ENCODE peak calls at places on chromosomes 3 and 15, in five cellular contexts. One of them, this sample, is unnamed.

GRCh38 chr3:11159421-11159904 is 5.2 kb downstream of the HRH1 start:
- DNase-seq in GM12878: no peak
- DNase-seq in H1: no peak
- DNase-seq in K562: no peak
- DNase-seq in HepG2: no peak
- DNase-seq in this sample: no peak

GRCh38 chr15:39156636-39157255 is 424.1 kb upstream of the THBS1 start:
- DNase-seq in H1: no peak
- DNase-seq in HepG2: no peak
- DNase-seq in GM12878: no peak
- DNase-seq in K562: no peak
- DNase-seq in this sample: no peak

GRCh38 chr3:170482199-170482598 is 63.5 kb downstream of the CLDN11 start:
- DNase-seq in H1: no peak
- DNase-seq in K562: no peak
- DNase-seq in GM12878: no peak
- DNase-seq in HepG2: no peak
- DNase-seq in this sample: no peak

GRCh38 chr3:67678665-67679064 is 24.3 kb upstream of the SUCLG2 start:
- DNase-seq in K562: no peak
- DNase-seq in GM12878: no peak
- DNase-seq in H1: no peak
- DNase-seq in HepG2: no peak
- DNase-seq in this sample: no peak

GRCh38 chr3:153621988-153622387 is 460.0 kb downstream of the RAP2B start:
- DNase-seq in K562: no peak
- DNase-seq in GM12878: peak; percentile 34
- DNase-seq in HepG2: no peak
- DNase-seq in H1: no peak
- DNase-seq in this sample: no peak

GRCh38 chr3:56123487-56123886 is 344.8 kb downstream of the ERC2 start:
- DNase-seq in GM12878: no peak
- DNase-seq in K562: no peak
- DNase-seq in HepG2: no peak
- DNase-seq in H1: peak; percentile 39
- DNase-seq in this sample: peak; percentile 37

GRCh38 chr15:77173487-77173886 is 102.6 kb upstream of the TSPAN3 start:
- DNase-seq in HepG2: peak; percentile 82
- DNase-seq in GM12878: no peak
- DNase-seq in K562: no peak
- DNase-seq in H1: no peak
- DNase-seq in this sample: no peak

GRCh38 chr3:77254967-77255831 is 215.3 kb downstream of the ROBO2 start:
- DNase-seq in H1: no peak
- DNase-seq in HepG2: peak; percentile 54
- DNase-seq in GM12878: no peak
- DNase-seq in K562: peak; percentile 73
- DNase-seq in this sample: peak; percentile 45

GRCh38 chr15:79736435-79737000 is 160.3 kb downstream of the MTHFS start:
- DNase-seq in GM12878: no peak
- DNase-seq in HepG2: no peak
- DNase-seq in H1: no peak
- DNase-seq in K562: no peak
- DNase-seq in this sample: no peak

GRCh38 chr3:38626171-38626570 is 23.3 kb downstream of the SCN5A start:
- DNase-seq in GM12878: no peak
- DNase-seq in K562: no peak
- DNase-seq in HepG2: no peak
- DNase-seq in H1: no peak
- DNase-seq in this sample: no peak

GRCh38 chr15:93210995-93211394 is 122.0 kb upstream of the RGMA start:
- DNase-seq in GM12878: no peak
- DNase-seq in K562: no peak
- DNase-seq in H1: no peak
- DNase-seq in HepG2: no peak
- DNase-seq in this sample: no peak

GRCh38 chr3:149463921-149464320 is 10.6 kb upstream of the TM4SF4 start:
- DNase-seq in K562: no peak
- DNase-seq in H1: no peak
- DNase-seq in GM12878: no peak
- DNase-seq in HepG2: no peak
- DNase-seq in this sample: no peak

GRCh38 chr3:45100998-45101407 is 45.2 kb downstream of the CDCP1 start:
- DNase-seq in H1: no peak
- DNase-seq in HepG2: no peak
- DNase-seq in K562: peak; percentile 44
- DNase-seq in GM12878: no peak
- DNase-seq in this sample: no peak

GRCh38 chr3:102083971-102084370 is 234.7 kb downstream of the NFKBIZ start:
- DNase-seq in HepG2: no peak
- DNase-seq in GM12878: no peak
- DNase-seq in K562: no peak
- DNase-seq in H1: no peak
- DNase-seq in this sample: no peak

GRCh38 chr15:61047783-61048182 is 181.3 kb downstream of the RORA start:
- DNase-seq in GM12878: no peak
- DNase-seq in K562: no peak
- DNase-seq in H1: no peak
- DNase-seq in HepG2: no peak
- DNase-seq in this sample: no peak

GRCh38 chr3:132253262-132253878 is 63.8 kb upstream of the ACP3 start:
- DNase-seq in K562: peak; percentile 54
- DNase-seq in HepG2: peak; percentile 43
- DNase-seq in GM12878: no peak
- DNase-seq in H1: no peak
- DNase-seq in this sample: no peak

GRCh38 chr15:43915820-43916660 is 89.2 kb downstream of the WDR76 start:
- DNase-seq in HepG2: no peak
- DNase-seq in K562: no peak
- DNase-seq in GM12878: no peak
- DNase-seq in H1: no peak
- DNase-seq in this sample: no peak

DNA sequence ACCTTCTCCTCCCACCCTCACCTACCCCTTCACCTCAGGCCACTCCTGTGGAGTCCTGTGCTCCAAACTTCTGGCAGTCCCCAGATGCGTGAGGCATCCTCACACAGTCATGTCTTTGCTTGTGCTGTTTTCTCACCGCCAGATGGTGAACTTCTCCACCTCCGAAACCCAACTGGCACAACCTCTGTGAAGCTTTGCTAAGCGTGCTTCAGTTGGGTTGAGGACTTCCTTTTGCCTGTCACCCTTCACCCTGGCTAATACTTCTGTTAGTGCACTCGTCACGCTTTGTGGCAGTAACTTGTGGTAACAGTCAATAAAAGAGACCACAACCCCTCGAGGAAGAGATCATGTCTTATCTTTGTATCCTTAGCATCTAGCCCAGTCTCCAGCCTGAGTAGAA is 42.0 kb upstream of the SKOR1 start:
- DNase-seq in HepG2: no peak
- DNase-seq in K562: no peak
- DNase-seq in H1: no peak
- DNase-seq in GM12878: peak; percentile 87
- DNase-seq in this sample: no peak
- TF ChIP-seq ATF2 in HepG2: no peak
- TF ChIP-seq ATF2 in K562: no peak
- TF ChIP-seq ATF2 in H1: no peak
- TF ChIP-seq ATF2 in GM12878: no peak
- TF ChIP-seq ATF2 in this sample: no peak

GRCh38 chr3:62097121-62097520 is 276.2 kb downstream of the FEZF2 start:
- DNase-seq in HepG2: no peak
- DNase-seq in H1: no peak
- DNase-seq in GM12878: no peak
- DNase-seq in K562: no peak
- DNase-seq in this sample: no peak
- TF ChIP-seq ATF2 in HepG2: no peak
- TF ChIP-seq ATF2 in H1: no peak
- TF ChIP-seq ATF2 in GM12878: no peak
- TF ChIP-seq ATF2 in K562: no peak
- TF ChIP-seq ATF2 in this sample: no peak

DNA sequence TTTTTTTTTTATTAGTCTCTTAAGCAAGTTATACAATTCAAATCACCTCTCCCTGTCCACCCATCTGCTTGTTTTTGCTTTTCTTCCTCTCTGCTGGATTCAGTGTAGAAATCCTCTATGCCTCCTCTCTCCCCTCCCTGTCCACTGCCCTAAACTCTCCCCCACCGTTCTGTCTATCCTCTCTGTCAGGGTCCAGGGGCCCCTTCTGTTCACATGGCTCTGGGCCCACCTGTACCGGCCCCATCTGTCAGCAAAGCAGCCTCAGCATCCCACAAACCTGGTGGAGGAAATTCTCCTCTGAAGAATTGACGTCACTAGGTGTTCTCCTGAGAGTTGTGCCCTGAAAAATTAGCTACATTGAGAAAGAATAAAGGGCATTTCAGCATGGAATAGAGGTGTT is 137.5 kb upstream of the CMC1 start:
- DNase-seq in GM12878: no peak
- DNase-seq in H1: no peak
- DNase-seq in K562: no peak
- DNase-seq in HepG2: no peak
- DNase-seq in this sample: no peak
- TF ChIP-seq ATF2 in GM12878: no peak
- TF ChIP-seq ATF2 in H1: no peak
- TF ChIP-seq ATF2 in K562: no peak
- TF ChIP-seq ATF2 in HepG2: no peak
- TF ChIP-seq ATF2 in this sample: no peak

DNA sequence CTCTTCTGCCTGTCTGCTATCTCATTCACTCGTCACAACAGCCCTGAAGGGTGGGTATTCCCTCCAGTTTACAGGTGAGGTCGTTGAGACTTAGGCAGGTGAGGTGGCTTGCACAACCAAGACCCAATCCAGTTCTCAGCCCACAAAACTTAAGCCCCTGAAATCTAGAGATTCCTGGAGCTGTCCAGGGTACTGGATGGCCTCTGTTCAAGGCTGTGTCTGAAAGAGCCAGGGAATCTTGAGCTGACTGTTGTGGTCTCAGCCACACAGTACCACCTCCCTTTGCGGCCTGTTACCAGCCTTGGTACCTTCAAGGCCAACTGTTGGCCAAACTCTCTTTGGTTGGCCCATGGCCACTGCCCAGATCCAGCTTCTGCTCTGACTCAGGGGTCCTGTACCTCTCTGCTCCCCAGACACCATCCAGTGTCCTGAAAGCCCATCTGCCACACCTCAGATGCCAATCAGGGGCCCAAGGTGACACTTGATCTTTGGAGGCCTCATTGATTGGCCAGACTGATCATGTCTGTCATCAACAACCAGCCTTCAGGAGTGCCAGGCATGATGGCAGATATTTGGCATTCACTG is 10.9 kb upstream of the FAM107A start:
- DNase-seq in K562: peak; percentile 29
- DNase-seq in GM12878: no peak
- DNase-seq in H1: no peak
- DNase-seq in HepG2: no peak
- DNase-seq in this sample: peak; percentile 68
- TF ChIP-seq ATF2 in K562: no peak
- TF ChIP-seq ATF2 in GM12878: no peak
- TF ChIP-seq ATF2 in H1: no peak
- TF ChIP-seq ATF2 in HepG2: no peak
- TF ChIP-seq ATF2 in this sample: no peak

DNA sequence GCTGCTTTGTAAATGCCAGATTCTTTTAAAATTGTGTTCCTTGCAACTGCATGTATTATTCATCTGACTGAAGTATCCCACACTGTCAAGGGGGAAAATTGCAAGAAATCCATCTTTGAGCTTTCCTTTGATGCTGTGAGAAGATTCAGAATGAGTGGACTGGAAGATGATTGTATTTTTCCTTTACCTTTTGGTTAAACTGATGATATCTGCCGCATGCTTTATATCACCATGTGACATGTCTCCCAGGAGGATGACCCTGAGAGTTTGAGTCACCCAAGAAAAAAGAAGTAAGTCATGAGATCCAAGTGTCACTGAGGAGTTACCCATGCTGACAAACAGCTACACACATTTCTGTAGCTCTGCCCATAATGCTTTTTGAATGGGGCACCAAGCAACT is 250.9 kb upstream of the CBLB start:
- DNase-seq in HepG2: no peak
- DNase-seq in H1: no peak
- DNase-seq in GM12878: no peak
- DNase-seq in K562: no peak
- DNase-seq in this sample: no peak
- TF ChIP-seq ATF2 in HepG2: no peak
- TF ChIP-seq ATF2 in H1: no peak
- TF ChIP-seq ATF2 in GM12878: no peak
- TF ChIP-seq ATF2 in K562: no peak
- TF ChIP-seq ATF2 in this sample: no peak

DNA sequence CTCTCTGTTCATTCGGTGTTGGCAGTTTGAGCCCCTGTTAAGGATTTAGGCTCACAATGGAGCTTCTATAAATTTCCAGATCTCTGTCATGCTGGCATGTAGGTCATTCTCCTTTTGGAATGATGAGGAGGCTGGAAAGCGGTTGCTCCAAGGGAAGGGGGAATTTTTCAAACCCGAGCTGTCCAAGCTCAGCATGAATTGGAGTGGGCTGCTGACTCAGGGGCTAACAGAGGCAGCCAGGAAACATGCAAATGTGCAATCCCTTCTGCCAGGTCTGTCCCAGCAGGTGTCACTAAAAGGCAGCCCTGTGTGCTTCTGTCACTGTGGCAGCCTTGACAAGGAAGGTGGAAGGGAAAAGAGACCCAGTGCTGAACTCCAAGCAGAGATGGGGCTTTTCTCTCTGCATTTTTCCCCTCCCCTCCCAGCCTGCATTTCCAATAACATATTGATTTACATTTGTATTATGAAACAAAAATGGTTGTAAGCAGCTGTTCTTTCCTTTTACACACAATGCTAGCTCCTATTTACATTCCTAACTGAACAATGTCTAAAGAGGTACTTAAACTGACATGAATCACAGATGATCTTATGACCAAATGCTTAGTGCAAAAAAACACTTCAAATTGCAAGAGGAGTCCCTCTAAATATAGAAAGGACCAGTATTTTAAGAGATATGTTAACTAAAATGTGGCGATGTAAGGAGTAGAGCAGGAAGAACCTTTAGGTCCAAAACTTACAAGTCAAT is 84.4 kb upstream of the ATP10A start:
- DNase-seq in K562: peak; percentile 3
- DNase-seq in H1: no peak
- DNase-seq in HepG2: no peak
- DNase-seq in GM12878: no peak
- DNase-seq in this sample: peak; percentile 51
- TF ChIP-seq ATF2 in K562: no peak
- TF ChIP-seq ATF2 in H1: no peak
- TF ChIP-seq ATF2 in HepG2: no peak
- TF ChIP-seq ATF2 in GM12878: no peak
- TF ChIP-seq ATF2 in this sample: no peak

DNA sequence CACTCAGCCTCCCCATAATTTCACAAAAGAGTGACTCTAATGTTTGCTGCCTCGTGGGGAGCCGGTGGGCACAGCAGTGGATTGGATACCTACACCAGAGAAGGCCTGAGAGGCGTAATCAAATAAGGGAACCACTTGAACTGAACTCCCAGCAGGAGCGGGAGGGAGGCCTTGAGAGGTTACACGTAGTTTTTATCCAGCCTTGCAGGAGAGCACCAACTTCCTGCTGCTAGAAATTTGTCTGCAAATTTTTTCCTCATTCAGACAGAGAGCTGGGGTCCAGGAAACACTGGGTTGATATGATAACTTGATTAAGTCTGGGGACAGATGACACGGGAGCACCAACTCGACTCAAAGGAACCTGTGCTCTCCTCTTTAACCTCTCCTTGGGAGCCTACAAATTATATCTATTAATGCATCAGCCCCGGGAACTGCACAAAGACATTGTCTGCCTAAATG is 69.8 kb downstream of the HES1 start:
- DNase-seq in K562: peak; percentile 66
- DNase-seq in HepG2: no peak
- DNase-seq in GM12878: no peak
- DNase-seq in H1: no peak
- DNase-seq in this sample: peak; percentile 29
- TF ChIP-seq ATF2 in K562: no peak
- TF ChIP-seq ATF2 in HepG2: no peak
- TF ChIP-seq ATF2 in GM12878: no peak
- TF ChIP-seq ATF2 in H1: no peak
- TF ChIP-seq ATF2 in this sample: no peak

This sample was measured in WTC11.